ENCODE peak calls at places on chromosomes 13 and 19, in six cellular contexts. B is K562; T is effector CD4-positive, alpha-beta T cell; N is activated CD4-positive, alpha-beta T cell treated with anti-CD3 and anti-CD28 coated beads, Interleukin-2, amount 50 U/mL, for 48 hours; G is left lung; R is AG10803. X is an unnamed sample.

GRCh38 chr13:59527500-59527899 is 636.2 kb downstream of the DIAPH3 start:
- DNase-seq in B (no peak), T (no peak), N (no peak), G (no peak), R (no peak), X (no peak)

GRCh38 chr19:44720945-44721344 is 22.0 kb downstream of the CEACAM16 start:
- DNase-seq in B (no peak), T (no peak), N (no peak), G (no peak), R (no peak), X (no peak)

GRCh38 chr13:73416093-73416492 is 357.3 kb downstream of the KLF5 start:
- DNase-seq in B (no peak), T (no peak), N (no peak), G (no peak), R (peak), X (no peak)

GRCh38 chr19:6568010-6568411 is 22.9 kb downstream of the CD70 start:
- DNase-seq in B (no peak), T (no peak), N (no peak), G (no peak), R (peak), X (no peak)

GRCh38 chr13:94933230-94933751 is 220.9 kb upstream of the SOX21 start:
- DNase-seq in B (no peak), T (no peak), N (no peak), G (no peak), R (no peak), X (no peak)

GRCh38 chr19:47070756-47071155 is 22.3 kb upstream of the TMEM160 start:
- DNase-seq in B (no peak), T (no peak), N (no peak), G (no peak), R (no peak), X (no peak)

GRCh38 chr19:2216361-2217225 is 19.5 kb downstream of the PLEKHJ1 start:
- DNase-seq in B (no peak), T (no peak), N (no peak), G (no peak), R (no peak), X (no peak)

GRCh38 chr19:42092350-42092749 is 16.4 kb downstream of the ZNF574 start:
- DNase-seq in B (no peak), T (peak), N (peak), G (no peak), R (no peak), X (peak)

GRCh38 chr13:72304121-72304745 is 423.2 kb downstream of the MZT1 start:
- DNase-seq in B (no peak), T (no peak), N (no peak), G (no peak), R (peak), X (no peak)

GRCh38 chr13:112718318-112718717 is 28.5 kb downstream of the ATP11A start:
- DNase-seq in B (no peak), T (no peak), N (no peak), G (peak), R (no peak), X (no peak)

GRCh38 chr19:41696402-41697197 is 8.5 kb upstream of the CEACAM7 start:
- DNase-seq in B (no peak), T (no peak), N (peak), G (no peak), R (no peak), X (no peak)

GRCh38 chr19:51830263-51830662 is 35.3 kb downstream of the FPR3 start:
- DNase-seq in B (no peak), T (no peak), N (no peak), G (no peak), R (peak), X (no peak)

X was measured in HuH-7.5.